ENCODE peak calls at places on chromosomes 6 and 20, in eight cellular contexts. One of them, this sample, is unnamed. For H3K27me3, the result is how much of the 10 kb centered on the place peaks cover.

GRCh38 chr6:55898342-55898741 is 23.0 kb upstream of the BMP5 start:
- DNase-seq in breast epithelium: no peak
- DNase-seq in cardiac muscle cell: peak
- DNase-seq in thoracic aorta: no peak
- DNase-seq in heart left ventricle: no peak
- DNase-seq in CD8-positive, alpha-beta memory T cell: no peak
- DNase-seq in hepatocyte: no peak
- DNase-seq in right cardiac atrium: no peak
- DNase-seq in this sample: peak

GRCh38 chr6:2531426-2532208 is 219.1 kb downstream of the MYLK4 start:
- DNase-seq in CD8-positive, alpha-beta memory T cell: no peak
- DNase-seq in thoracic aorta: no peak
- DNase-seq in right cardiac atrium: no peak
- DNase-seq in heart left ventricle: no peak
- DNase-seq in cardiac muscle cell: peak
- DNase-seq in breast epithelium: no peak
- DNase-seq in hepatocyte: no peak
- DNase-seq in this sample: peak

GRCh38 chr6:26232950-26233607 is 131.9 kb upstream of the BTN3A2 start:
- DNase-seq in hepatocyte: no peak
- DNase-seq in cardiac muscle cell: peak
- DNase-seq in thoracic aorta: no peak
- DNase-seq in breast epithelium: peak
- DNase-seq in CD8-positive, alpha-beta memory T cell: peak
- DNase-seq in right cardiac atrium: no peak
- DNase-seq in heart left ventricle: no peak
- DNase-seq in this sample: peak

GRCh38 chr6:1686117-1687098 is 76.7 kb downstream of the FOXC1 start:
- DNase-seq in CD8-positive, alpha-beta memory T cell: no peak
- DNase-seq in heart left ventricle: no peak
- DNase-seq in right cardiac atrium: peak
- DNase-seq in cardiac muscle cell: peak
- DNase-seq in thoracic aorta: peak
- DNase-seq in hepatocyte: no peak
- DNase-seq in breast epithelium: no peak
- DNase-seq in this sample: peak

GRCh38 chr6:56986611-56987010 is 31.7 kb downstream of the BEND6 start:
- DNase-seq in hepatocyte: no peak
- DNase-seq in right cardiac atrium: no peak
- DNase-seq in cardiac muscle cell: peak
- DNase-seq in heart left ventricle: no peak
- DNase-seq in breast epithelium: no peak
- DNase-seq in CD8-positive, alpha-beta memory T cell: no peak
- DNase-seq in thoracic aorta: no peak
- DNase-seq in this sample: no peak

GRCh38 chr6:710601-711571 is 17.9 kb upstream of the EXOC2 start:
- DNase-seq in cardiac muscle cell: peak
- DNase-seq in hepatocyte: peak
- DNase-seq in right cardiac atrium: peak
- DNase-seq in CD8-positive, alpha-beta memory T cell: peak
- DNase-seq in breast epithelium: peak
- DNase-seq in heart left ventricle: peak
- DNase-seq in thoracic aorta: peak
- DNase-seq in this sample: peak

GRCh38 chr20:59835448-59836395 is 97.7 kb downstream of the SYCP2 start:
- DNase-seq in breast epithelium: no peak
- DNase-seq in heart left ventricle: peak
- DNase-seq in hepatocyte: peak
- DNase-seq in cardiac muscle cell: peak
- DNase-seq in CD8-positive, alpha-beta memory T cell: no peak
- DNase-seq in right cardiac atrium: peak
- DNase-seq in thoracic aorta: no peak
- DNase-seq in this sample: peak

GRCh38 chr6:44404715-44405099 is 17.2 kb downstream of the CDC5L start:
- DNase-seq in CD8-positive, alpha-beta memory T cell: no peak
- DNase-seq in heart left ventricle: no peak
- DNase-seq in breast epithelium: no peak
- DNase-seq in thoracic aorta: no peak
- DNase-seq in cardiac muscle cell: no peak
- DNase-seq in hepatocyte: no peak
- DNase-seq in right cardiac atrium: no peak
- DNase-seq in this sample: no peak

GRCh38 chr6:40962241-40962640 is 76.8 kb downstream of the UNC5CL start:
- DNase-seq in heart left ventricle: no peak
- DNase-seq in breast epithelium: peak
- DNase-seq in cardiac muscle cell: peak
- DNase-seq in right cardiac atrium: no peak
- DNase-seq in thoracic aorta: no peak
- DNase-seq in hepatocyte: no peak
- DNase-seq in CD8-positive, alpha-beta memory T cell: no peak
- DNase-seq in this sample: peak

GRCh38 chr6:106745824-106746610 is 116.6 kb downstream of the QRSL1 start:
- DNase-seq in right cardiac atrium: no peak
- DNase-seq in breast epithelium: no peak
- DNase-seq in hepatocyte: no peak
- DNase-seq in CD8-positive, alpha-beta memory T cell: no peak
- DNase-seq in cardiac muscle cell: no peak
- DNase-seq in thoracic aorta: no peak
- DNase-seq in heart left ventricle: no peak
- DNase-seq in this sample: peak

GRCh38 chr20:3446779-3447178 is 24.0 kb upstream of the ATRN start:
- DNase-seq in right cardiac atrium: no peak
- DNase-seq in thoracic aorta: no peak
- DNase-seq in hepatocyte: no peak
- DNase-seq in breast epithelium: no peak
- DNase-seq in heart left ventricle: no peak
- DNase-seq in cardiac muscle cell: no peak
- DNase-seq in CD8-positive, alpha-beta memory T cell: no peak
- DNase-seq in this sample: peak

GRCh38 chr6:77620290-77620882 is 32.5 kb upstream of the MEI4 start:
- DNase-seq in thoracic aorta: no peak
- DNase-seq in CD8-positive, alpha-beta memory T cell: no peak
- DNase-seq in cardiac muscle cell: no peak
- DNase-seq in breast epithelium: no peak
- DNase-seq in right cardiac atrium: no peak
- DNase-seq in heart left ventricle: no peak
- DNase-seq in hepatocyte: peak
- DNase-seq in this sample: peak

GRCh38 chr6:38016824-38017223 is 197.3 kb downstream of the ZFAND3 start:
- DNase-seq in heart left ventricle: no peak
- DNase-seq in hepatocyte: no peak
- DNase-seq in thoracic aorta: no peak
- DNase-seq in CD8-positive, alpha-beta memory T cell: no peak
- DNase-seq in cardiac muscle cell: no peak
- DNase-seq in right cardiac atrium: no peak
- DNase-seq in breast epithelium: no peak
- DNase-seq in this sample: no peak

GRCh38 chr20:37526238-37526838 is 1.3 kb downstream of the BLCAP start:
- DNase-seq in thoracic aorta: no peak
- DNase-seq in breast epithelium: peak
- DNase-seq in hepatocyte: peak
- DNase-seq in cardiac muscle cell: peak
- DNase-seq in right cardiac atrium: peak
- DNase-seq in heart left ventricle: peak
- DNase-seq in CD8-positive, alpha-beta memory T cell: no peak
- DNase-seq in this sample: peak

GRCh38 chr20:3777726-3778629 is 3.3 kb downstream of the SPEF1 start:
- DNase-seq in breast epithelium: peak
- DNase-seq in thoracic aorta: no peak
- DNase-seq in right cardiac atrium: peak
- DNase-seq in hepatocyte: peak
- DNase-seq in CD8-positive, alpha-beta memory T cell: no peak
- DNase-seq in cardiac muscle cell: peak
- DNase-seq in heart left ventricle: peak
- DNase-seq in this sample: peak

GRCh38 chr20:9945406-9945805 is 89.4 kb upstream of the ANKEF1 start:
- DNase-seq in hepatocyte: no peak
- DNase-seq in thoracic aorta: no peak
- DNase-seq in CD8-positive, alpha-beta memory T cell: no peak
- DNase-seq in cardiac muscle cell: peak
- DNase-seq in heart left ventricle: no peak
- DNase-seq in breast epithelium: no peak
- DNase-seq in right cardiac atrium: no peak
- DNase-seq in this sample: peak

GRCh38 chr6:6557871-6558270 is 30.6 kb upstream of the LY86 start:
- DNase-seq in right cardiac atrium: no peak
- DNase-seq in breast epithelium: no peak
- DNase-seq in hepatocyte: no peak
- DNase-seq in CD8-positive, alpha-beta memory T cell: no peak
- DNase-seq in thoracic aorta: no peak
- DNase-seq in heart left ventricle: no peak
- DNase-seq in cardiac muscle cell: peak
- DNase-seq in this sample: no peak

GRCh38 chr6:82396964-82397761 is 33.5 kb downstream of the TPBG start:
- DNase-seq in cardiac muscle cell: peak
- DNase-seq in breast epithelium: no peak
- DNase-seq in CD8-positive, alpha-beta memory T cell: no peak
- DNase-seq in thoracic aorta: no peak
- DNase-seq in heart left ventricle: no peak
- DNase-seq in right cardiac atrium: no peak
- DNase-seq in hepatocyte: no peak
- DNase-seq in this sample: peak

GRCh38 chr6:122372647-122373046 is 26.8 kb upstream of the HSF2 start:
- DNase-seq in cardiac muscle cell: peak
- DNase-seq in thoracic aorta: no peak
- DNase-seq in hepatocyte: no peak
- DNase-seq in CD8-positive, alpha-beta memory T cell: no peak
- DNase-seq in breast epithelium: no peak
- DNase-seq in right cardiac atrium: no peak
- DNase-seq in heart left ventricle: no peak
- DNase-seq in this sample: no peak

GRCh38 chr20:25532015-25532751 is 53.1 kb downstream of the NINL start:
- DNase-seq in thoracic aorta: no peak
- DNase-seq in heart left ventricle: no peak
- DNase-seq in cardiac muscle cell: no peak
- DNase-seq in CD8-positive, alpha-beta memory T cell: no peak
- DNase-seq in hepatocyte: no peak
- DNase-seq in breast epithelium: no peak
- DNase-seq in right cardiac atrium: peak
- DNase-seq in this sample: peak
- H3K27me3 ChIP-seq in thoracic aorta: under half
- H3K27me3 ChIP-seq in heart left ventricle: under half
- H3K27me3 ChIP-seq in cardiac muscle cell: under half
- H3K27me3 ChIP-seq in CD8-positive, alpha-beta memory T cell: under half
- H3K27me3 ChIP-seq in hepatocyte: under half
- H3K27me3 ChIP-seq in breast epithelium: under half
- H3K27me3 ChIP-seq in right cardiac atrium: under half
- H3K27me3 ChIP-seq in this sample: under half

DNA sequence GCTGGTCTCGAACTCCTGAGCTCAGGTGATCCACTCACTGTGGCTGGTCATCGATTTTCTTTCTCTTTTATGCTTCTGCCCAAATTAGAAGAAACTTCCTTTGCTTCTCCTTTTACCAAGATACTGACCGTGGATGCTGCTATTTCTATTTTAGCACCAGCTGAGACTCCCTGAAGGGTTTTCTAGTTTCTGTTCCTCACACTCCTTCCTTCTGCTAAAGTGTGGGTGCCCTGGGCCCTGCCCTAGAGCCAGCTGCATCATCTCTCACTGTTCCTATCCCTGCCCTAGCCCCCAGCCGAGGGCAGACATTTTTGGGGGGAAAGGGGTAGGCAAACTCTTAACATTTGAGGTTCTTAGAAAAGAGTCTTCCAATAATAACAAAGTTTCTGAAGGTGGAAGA is 6.3 kb downstream of the SMOC2 start:
- DNase-seq in breast epithelium: no peak
- DNase-seq in right cardiac atrium: no peak
- DNase-seq in hepatocyte: no peak
- DNase-seq in cardiac muscle cell: no peak
- DNase-seq in CD8-positive, alpha-beta memory T cell: no peak
- DNase-seq in heart left ventricle: no peak
- DNase-seq in thoracic aorta: no peak
- DNase-seq in this sample: no peak
- H3K27me3 ChIP-seq in breast epithelium: under half
- H3K27me3 ChIP-seq in right cardiac atrium: under half
- H3K27me3 ChIP-seq in hepatocyte: half or more
- H3K27me3 ChIP-seq in cardiac muscle cell: under half
- H3K27me3 ChIP-seq in CD8-positive, alpha-beta memory T cell: under half
- H3K27me3 ChIP-seq in heart left ventricle: under half
- H3K27me3 ChIP-seq in thoracic aorta: under half
- H3K27me3 ChIP-seq in this sample: under half

DNA sequence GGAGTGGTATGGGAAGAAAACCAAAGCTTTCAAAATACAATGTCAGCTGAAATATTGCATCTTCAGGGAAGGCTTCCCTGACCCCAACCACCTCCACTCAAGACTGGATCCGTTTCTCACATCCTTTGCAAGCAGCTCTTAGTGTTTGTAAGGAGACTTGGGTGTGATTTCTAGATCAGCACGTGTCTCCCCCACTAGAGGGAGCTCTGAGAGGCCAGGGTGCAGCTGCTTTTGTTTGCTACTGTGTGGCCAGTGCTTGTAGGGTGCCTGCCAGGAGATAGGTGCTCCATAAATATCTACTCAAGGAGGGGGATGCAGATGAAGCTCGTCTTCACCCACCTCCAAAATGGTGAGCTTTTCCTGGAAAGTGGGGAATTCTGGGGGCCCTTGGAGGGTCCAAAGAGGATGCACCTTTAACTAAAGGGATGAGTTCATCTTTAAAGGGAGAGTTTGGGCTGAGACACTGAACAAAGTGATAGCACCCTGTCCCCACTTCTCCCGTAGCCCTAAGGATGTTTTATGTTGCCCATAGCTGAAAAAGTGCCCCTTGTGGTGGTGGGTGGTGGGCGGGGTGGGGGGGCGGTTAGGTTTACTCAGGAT is 52.6 kb upstream of the MAFB start:
- DNase-seq in CD8-positive, alpha-beta memory T cell: peak
- DNase-seq in hepatocyte: peak
- DNase-seq in cardiac muscle cell: peak
- DNase-seq in thoracic aorta: no peak
- DNase-seq in heart left ventricle: peak
- DNase-seq in right cardiac atrium: peak
- DNase-seq in breast epithelium: no peak
- DNase-seq in this sample: peak
- H3K27me3 ChIP-seq in CD8-positive, alpha-beta memory T cell: under half
- H3K27me3 ChIP-seq in hepatocyte: under half
- H3K27me3 ChIP-seq in cardiac muscle cell: under half
- H3K27me3 ChIP-seq in thoracic aorta: under half
- H3K27me3 ChIP-seq in heart left ventricle: under half
- H3K27me3 ChIP-seq in right cardiac atrium: under half
- H3K27me3 ChIP-seq in breast epithelium: under half
- H3K27me3 ChIP-seq in this sample: half or more

DNA sequence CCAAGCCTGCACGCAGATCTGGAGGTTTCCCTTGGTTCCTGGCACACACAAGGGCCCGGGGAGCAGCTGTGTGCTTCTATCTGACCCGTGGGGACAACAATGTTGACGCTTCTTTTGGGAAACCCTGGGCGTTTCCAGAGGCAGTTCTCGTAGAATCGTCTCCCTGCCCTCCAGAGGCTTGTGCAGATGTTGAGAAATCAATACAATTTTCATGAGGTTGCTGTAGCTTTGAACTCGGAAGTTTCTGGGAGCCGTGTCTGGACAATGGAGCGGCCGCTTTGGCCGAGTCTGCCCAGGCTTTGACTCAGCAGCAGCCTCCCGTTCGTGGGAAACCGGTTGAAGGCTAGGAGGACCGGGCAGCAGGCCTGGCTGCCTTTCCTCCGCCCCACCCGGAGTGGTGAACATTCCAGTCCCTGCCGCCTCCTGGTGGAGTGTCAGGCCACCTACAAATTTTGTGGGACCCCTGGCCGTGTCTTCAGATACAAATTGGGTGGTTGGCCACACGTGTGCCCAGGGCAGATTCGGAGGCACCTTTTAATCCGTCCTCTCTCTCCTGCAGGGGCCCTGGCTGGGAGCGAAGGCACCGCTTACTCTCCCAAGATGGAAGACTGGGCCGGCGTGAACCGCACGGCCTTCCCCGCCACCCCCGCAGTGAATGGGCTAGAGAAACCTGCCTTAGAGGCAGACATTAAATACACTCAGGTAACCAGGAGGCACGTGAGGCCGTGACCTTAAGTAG is 2.7 kb downstream of the PAX1 start:
- DNase-seq in breast epithelium: no peak
- DNase-seq in thoracic aorta: no peak
- DNase-seq in CD8-positive, alpha-beta memory T cell: no peak
- DNase-seq in cardiac muscle cell: no peak
- DNase-seq in heart left ventricle: no peak
- DNase-seq in right cardiac atrium: no peak
- DNase-seq in hepatocyte: no peak
- DNase-seq in this sample: no peak
- H3K27me3 ChIP-seq in breast epithelium: half or more
- H3K27me3 ChIP-seq in thoracic aorta: under half
- H3K27me3 ChIP-seq in CD8-positive, alpha-beta memory T cell: under half
- H3K27me3 ChIP-seq in cardiac muscle cell: half or more
- H3K27me3 ChIP-seq in heart left ventricle: half or more
- H3K27me3 ChIP-seq in right cardiac atrium: under half
- H3K27me3 ChIP-seq in hepatocyte: half or more
- H3K27me3 ChIP-seq in this sample: half or more

This sample was measured in PC-3.